ENCODE peak calls at places on chromosomes 1 and 21, in nine cellular contexts. J, O, X, K, V, T, Q, A and B are unnamed samples.

GRCh38 chr1:30613188-30613587 is 110.2 kb downstream of the MATN1 start:
- DNase-seq in Q (no peak), A (no peak), V (no peak), T (no peak), J (peak), X (no peak), O (no peak), K (no peak), B (no peak)

GRCh38 chr1:11963622-11964021 is 16.6 kb upstream of the MFN2 start:
- DNase-seq in J (no peak), A (no peak), T (no peak), O (no peak), Q (no peak), K (no peak), V (no peak), X (no peak), B (no peak)

GRCh38 chr1:118973032-118973431 is 15.1 kb downstream of the TBX15 start:
- DNase-seq in O (no peak), T (no peak), K (no peak), X (no peak), V (no peak), J (no peak), Q (no peak), A (no peak), B (no peak)

GRCh38 chr21:38985423-38986378 is 180.0 kb downstream of the ETS2 start:
- DNase-seq in T (peak), A (no peak), K (peak), O (peak), X (peak), J (peak), V (no peak), Q (peak), B (peak)

GRCh38 chr1:93576346-93576745 is 105.3 kb downstream of the BCAR3 start:
- DNase-seq in X (no peak), O (peak), J (no peak), V (no peak), K (no peak), A (peak), T (no peak), Q (no peak), B (no peak)

GRCh38 chr1:195141294-195141693 is 1466.9 kb downstream of the KCNT2 start:
- DNase-seq in K (no peak), V (no peak), J (no peak), A (no peak), T (no peak), X (no peak), Q (no peak), O (no peak), B (no peak)

GRCh38 chr1:59485949-59486348 is 189.1 kb downstream of the FGGY start:
- DNase-seq in V (no peak), K (no peak), A (no peak), O (no peak), J (no peak), Q (no peak), X (no peak), T (no peak), B (no peak)

GRCh38 chr1:37038079-37038702 is 3.9 kb upstream of the GRIK3 start:
- DNase-seq in X (peak), J (no peak), V (peak), K (no peak), A (peak), Q (no peak), T (peak), O (no peak), B (no peak)

GRCh38 chr1:2231667-2232254 is 3.6 kb downstream of the SKI start:
- DNase-seq in J (peak), O (no peak), K (peak), Q (peak), V (peak), A (peak), T (no peak), X (peak), B (no peak)

DNA sequence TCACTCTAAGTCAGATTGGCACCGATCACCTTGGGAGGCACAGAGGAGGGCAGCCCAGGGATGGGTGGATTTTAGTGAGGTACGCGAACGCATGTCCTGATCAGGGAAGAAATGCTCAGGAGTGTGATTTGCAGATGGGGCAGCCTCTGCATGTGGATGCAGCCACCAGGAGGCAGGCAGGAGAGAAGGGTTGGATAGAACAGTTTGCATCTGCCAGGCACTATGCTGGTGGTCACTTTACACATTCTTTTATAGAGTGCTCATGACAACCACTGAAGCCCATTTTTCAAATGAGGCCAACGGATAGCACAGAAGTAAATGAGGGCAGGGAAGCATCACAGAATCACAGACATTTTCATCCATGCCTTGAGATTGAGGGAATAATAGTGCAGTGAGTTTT is 5.7 kb downstream of the LAMB3 start:
- DNase-seq in X (no peak), Q (no peak), J (no peak), V (no peak), O (no peak), A (peak), T (no peak), K (no peak), B (no peak)
- TF ChIP-seq CTCF in X (no peak), Q (no peak), J (no peak), V (no peak), O (peak), A (peak), T (peak), K (no peak), B (no peak)

GRCh38 chr1:236140705-236141446 is 1.5 kb upstream of the GPR137B start:
- DNase-seq in V (no peak), X (no peak), A (no peak), O (no peak), K (no peak), Q (no peak), T (no peak), J (no peak), B (no peak)

GRCh38 chr1:236139495-236139894 is 2.8 kb upstream of the GPR137B start:
- DNase-seq in A (no peak), X (no peak), K (no peak), T (no peak), Q (no peak), V (no peak), O (no peak), J (no peak), B (no peak)

GRCh38 chr1:236141447-236142357 is 637 bp upstream of the GPR137B start:
- DNase-seq in A (peak), J (no peak), X (peak), O (no peak), V (no peak), K (no peak), Q (peak), T (no peak), B (peak)

GRCh38 chr1:236133802-236134201 is 8.5 kb upstream of the GPR137B start:
- DNase-seq in O (no peak), T (no peak), Q (no peak), K (no peak), J (no peak), V (no peak), A (no peak), X (no peak), B (no peak)

GRCh38 chr1:236137285-236137852 is 5.0 kb upstream of the GPR137B start:
- DNase-seq in Q (no peak), X (no peak), O (no peak), K (no peak), J (no peak), T (no peak), V (no peak), A (no peak), B (no peak)
- TF ChIP-seq CTCF in Q (no peak), X (no peak), O (no peak), K (no peak), J (no peak), T (peak), V (peak), A (no peak), B (no peak)

DNA sequence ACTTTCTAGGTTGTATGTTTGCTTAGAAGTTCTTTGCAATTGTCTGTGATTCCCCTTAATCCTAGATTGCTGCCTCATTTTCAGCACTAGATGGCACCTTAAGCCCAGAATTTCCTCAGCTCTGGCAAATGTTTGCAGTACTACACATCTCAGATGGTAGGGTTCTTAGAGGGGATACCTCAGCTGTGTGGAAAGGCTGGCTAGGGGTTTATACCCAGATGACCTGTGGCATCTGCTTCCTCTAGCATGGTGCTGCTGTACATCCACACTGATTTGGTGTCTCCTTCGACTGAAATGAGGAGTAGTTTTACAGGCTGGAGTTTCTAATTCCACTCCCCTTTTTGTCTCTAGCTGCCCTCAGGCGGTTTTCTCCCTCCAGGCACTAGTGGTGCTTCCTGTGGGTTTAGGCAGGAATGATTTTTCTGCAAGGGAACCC is 23.5 kb downstream of the ASB17 start:
- DNase-seq in A (peak), O (peak), Q (no peak), V (peak), J (no peak), T (peak), X (peak), K (no peak), B (peak)
- TF ChIP-seq CTCF in A (peak), O (peak), Q (no peak), V (peak), J (no peak), T (peak), X (peak), K (no peak), B (peak)

GRCh38 chr21:33909756-33910155 is 5.8 kb downstream of the ATP5PO start:
- DNase-seq in A (no peak), V (no peak), O (no peak), K (no peak), X (no peak), Q (no peak), J (no peak), T (no peak), B (no peak)

GRCh38 chr21:33916200-33916567 is 580 bp upstream of the ATP5PO start:
- DNase-seq in A (peak), Q (no peak), V (no peak), O (no peak), J (no peak), K (no peak), X (no peak), T (no peak), B (no peak)

GRCh38 chr21:33914188-33914587 is 1.4 kb downstream of the ATP5PO start:
- DNase-seq in K (no peak), O (no peak), A (no peak), J (no peak), V (no peak), Q (no peak), X (no peak), T (no peak), B (no peak)

GRCh38 chr21:33917421-33917820 is 1.8 kb upstream of the ATP5PO start:
- DNase-seq in A (no peak), V (no peak), X (no peak), Q (no peak), O (no peak), J (no peak), K (no peak), T (no peak), B (no peak)

DNA sequence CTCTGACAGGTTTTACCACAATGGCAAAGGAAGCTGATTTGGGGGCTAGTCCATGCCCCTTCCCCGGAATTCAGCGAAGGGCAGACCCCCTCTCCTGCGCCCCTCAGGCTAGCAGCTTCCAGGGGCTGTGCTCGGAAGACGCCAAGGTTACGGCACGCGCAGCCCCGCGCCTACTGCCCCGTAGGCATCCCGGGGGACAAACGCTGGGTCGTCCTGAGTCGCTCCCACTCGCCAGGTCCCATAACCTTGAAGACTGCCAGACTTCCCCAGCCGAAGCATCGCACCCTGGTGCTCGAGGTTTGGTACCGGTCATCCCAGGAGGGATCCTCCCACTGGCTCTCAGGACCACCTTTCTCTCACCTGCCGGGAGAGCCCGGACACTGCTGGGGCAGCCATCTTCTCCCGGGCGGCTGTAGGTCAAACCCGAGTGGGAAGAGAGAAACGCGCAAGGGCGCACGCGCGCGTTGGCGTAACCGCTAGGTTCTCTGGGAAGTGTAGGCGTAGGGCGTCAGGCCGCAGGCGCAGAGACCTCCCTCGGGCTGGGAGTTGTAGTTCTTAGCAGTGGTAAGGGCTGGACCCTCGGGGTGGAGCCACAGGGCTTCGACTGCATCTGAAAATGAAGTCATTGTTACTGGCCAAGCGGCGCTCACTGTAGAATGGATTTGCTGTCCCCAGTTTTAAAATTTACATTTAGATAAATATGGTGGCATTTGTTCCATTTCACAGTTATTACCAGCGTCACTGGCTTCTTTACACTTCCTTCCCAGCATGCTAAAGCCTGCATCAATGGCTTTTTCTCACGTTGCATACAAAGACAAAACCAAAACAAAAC is at the start of gene ATP5PO:
- DNase-seq in K (peak), X (peak), V (peak), T (peak), O (peak), A (peak), J (peak), Q (peak), B (peak)
- TF ChIP-seq CTCF in K (no peak), X (no peak), V (no peak), T (no peak), O (no peak), A (no peak), J (no peak), Q (no peak), B (no peak)

DNA sequence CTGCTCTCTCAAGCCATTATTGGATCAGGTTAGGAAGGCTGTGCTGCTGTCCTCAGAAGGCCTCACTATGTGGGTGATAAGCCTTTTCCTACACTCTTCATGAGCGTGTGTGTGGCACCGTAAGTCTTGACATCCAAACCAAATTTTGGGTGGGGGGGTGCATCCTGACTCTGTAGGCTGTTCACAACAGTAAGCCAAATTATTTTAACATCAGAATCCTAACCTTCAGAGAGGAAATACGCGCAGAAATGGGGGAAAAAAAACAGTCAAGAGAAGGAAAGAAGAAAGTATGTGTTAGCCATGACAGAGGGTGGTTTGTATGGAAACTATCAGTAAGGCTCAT is 21.0 kb downstream of the STPG1 start:
- DNase-seq in T (no peak), J (no peak), X (no peak), A (no peak), K (no peak), Q (no peak), O (no peak), V (no peak), B (no peak)
- TF ChIP-seq CTCF in T (no peak), J (no peak), X (peak), A (no peak), K (no peak), Q (peak), O (no peak), V (peak), B (no peak)

GRCh38 chr21:45641480-45642035 is 2.0 kb upstream of the PCBP3 start:
- DNase-seq in A (peak), K (peak), T (no peak), V (no peak), X (no peak), J (no peak), Q (no peak), O (no peak), B (no peak)

GRCh38 chr21:45640001-45640887 is 3.3 kb upstream of the PCBP3 start:
- DNase-seq in Q (no peak), K (no peak), X (no peak), O (no peak), J (no peak), A (no peak), V (no peak), T (no peak), B (no peak)

GRCh38 chr21:45642122-45642813 is 1.3 kb upstream of the PCBP3 start:
- DNase-seq in Q (no peak), A (peak), K (peak), T (no peak), J (no peak), V (no peak), X (peak), O (no peak), B (peak)

GRCh38 chr21:45639206-45640000 is 4.1 kb upstream of the PCBP3 start:
- DNase-seq in X (no peak), K (no peak), Q (no peak), J (no peak), O (no peak), V (no peak), A (no peak), T (no peak), B (no peak)

DNA sequence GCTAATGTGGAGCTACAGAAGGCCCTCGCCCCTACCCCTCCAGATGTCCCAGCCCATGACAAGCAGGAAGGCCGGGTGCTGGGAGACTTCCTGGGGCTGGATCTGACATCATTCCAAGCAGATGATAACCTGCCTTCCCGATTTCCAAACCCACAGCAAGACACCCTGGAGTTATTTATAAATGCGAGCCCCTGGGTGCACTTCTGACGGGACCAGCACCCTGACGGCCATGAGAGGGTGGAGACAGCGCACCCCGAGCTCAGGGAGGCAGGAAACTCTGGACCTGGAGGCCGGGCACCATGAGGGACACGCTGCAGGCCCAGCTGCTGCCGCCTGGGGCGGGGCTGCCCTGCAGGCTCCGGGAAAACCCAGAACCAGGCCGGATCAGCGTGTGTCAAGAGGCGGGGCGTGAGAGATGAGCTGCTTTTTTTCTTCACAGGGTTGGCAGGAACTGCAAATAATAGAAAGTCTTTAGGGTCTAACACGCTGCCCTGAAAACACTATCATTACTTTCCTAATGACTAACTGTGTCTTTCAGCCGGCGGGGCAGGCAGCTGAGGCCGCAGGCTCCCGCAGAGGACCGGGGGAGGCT is 2.5 kb upstream of the PCBP3 start:
- DNase-seq in A (peak), O (no peak), K (peak), T (peak), Q (no peak), X (no peak), V (no peak), J (no peak), B (no peak)
- TF ChIP-seq CTCF in A (no peak), O (peak), K (no peak), T (peak), Q (no peak), X (no peak), V (no peak), J (no peak), B (no peak)

GRCh38 chr1:85494957-85495266 is 30.0 kb upstream of the DDAH1 start:
- DNase-seq in O (no peak), T (no peak), A (peak), X (no peak), J (no peak), V (peak), K (no peak), Q (no peak), B (no peak)
- TF ChIP-seq CTCF in O (peak), T (no peak), A (peak), X (no peak), J (no peak), V (no peak), K (no peak), Q (no peak), B (no peak)

GRCh38 chr1:205809469-205809868 is 3.5 kb downstream of the SLC41A1 start:
- DNase-seq in K (no peak), X (no peak), V (no peak), J (no peak), Q (no peak), T (no peak), O (no peak), A (no peak), B (no peak)
- TF ChIP-seq CTCF in K (no peak), X (no peak), V (no peak), J (no peak), Q (no peak), T (no peak), O (no peak), A (no peak), B (no peak)